ENCODE peak calls at places on chromosomes 3 and 15, in eight cellular contexts. K is OCI-LY7, D is foreskin fibroblast, F is cardiac fibroblast, R is tibial nerve, X is fibroblast of lung, M is keratinocyte, I is A549. V is an unnamed sample.

GRCh38 chr3:70308760-70309159 is 3.7 kb downstream of the MDFIC2 start:
- DNase-seq in K (no peak), D (no peak), F (peak; percentile 0), R (no peak), X (peak; percentile 4), M (no peak), I (peak; percentile 40), V (no peak)

GRCh38 chr3:36663666-36664291 is 100.6 kb downstream of the DCLK3 start:
- DNase-seq in K (no peak), D (no peak), F (no peak), R (no peak), X (peak; percentile 69), M (no peak), I (no peak), V (no peak)

GRCh38 chr15:55434989-55435825 is 26.9 kb downstream of the PIERCE2 start:
- DNase-seq in K (peak; percentile 63), D (peak; percentile 33), F (peak; percentile 76), R (peak; percentile 8), X (peak; percentile 49), M (no peak), I (peak; percentile 71), V (no peak)

GRCh38 chr3:11944052-11944673 is 60.0 kb upstream of the SYN2 start:
- DNase-seq in K (no peak), D (peak; percentile 18), F (peak; percentile 24), R (no peak), X (peak; percentile 14), M (peak; percentile 4), I (peak; percentile 68), V (no peak)

GRCh38 chr15:81133782-81134461 is at the start of gene CFAP161:
- DNase-seq in K (no peak), D (peak; percentile 26), F (peak; percentile 77), R (peak; percentile 36), X (peak; percentile 69), M (no peak), I (peak; percentile 40), V (peak; percentile 64)

GRCh38 chr3:140910860-140911259 is 30.8 kb upstream of the SLC25A36 start:
- DNase-seq in K (peak; percentile 0), D (no peak), F (peak; percentile 18), R (no peak), X (no peak), M (no peak), I (peak; percentile 12), V (no peak)

GRCh38 chr3:37913531-37913930 is 51.9 kb downstream of the CTDSPL start:
- DNase-seq in K (no peak), D (no peak), F (no peak), R (no peak), X (no peak), M (no peak), I (no peak), V (no peak)

GRCh38 chr3:37987315-37987697 is 3.3 kb upstream of the VILL start:
- DNase-seq in K (no peak), D (no peak), F (no peak), R (no peak), X (no peak), M (no peak), I (no peak), V (no peak)

GRCh38 chr15:25738171-25738792 is 124.8 kb downstream of the ATP10A start:
- DNase-seq in K (no peak), D (peak; percentile 44), F (peak; percentile 8), R (peak; percentile 41), X (peak; percentile 13), M (no peak), I (no peak), V (no peak)

GRCh38 chr3:29331035-29331434 is 50.2 kb downstream of the RBMS3 start:
- DNase-seq in K (no peak), D (no peak), F (no peak), R (no peak), X (no peak), M (no peak), I (no peak), V (no peak)

GRCh38 chr3:149247929-149248691 is 26.5 kb upstream of the CP start:
- DNase-seq in K (peak; percentile 49), D (no peak), F (peak; percentile 33), R (no peak), X (peak; percentile 48), M (no peak), I (no peak), V (peak; percentile 40)

GRCh38 chr15:41218851-41219250 is 11.7 kb downstream of the EXD1 start:
- DNase-seq in K (no peak), D (no peak), F (no peak), R (no peak), X (no peak), M (no peak), I (no peak), V (no peak)

GRCh38 chr15:41215708-41216107 is 14.8 kb downstream of the EXD1 start:
- DNase-seq in K (no peak), D (no peak), F (no peak), R (no peak), X (no peak), M (no peak), I (no peak), V (no peak)

GRCh38 chr15:41219381-41219780 is 11.2 kb downstream of the EXD1 start:
- DNase-seq in K (no peak), D (no peak), F (no peak), R (no peak), X (no peak), M (no peak), I (no peak), V (no peak)
- H3K4me3 ChIP-seq in K (no peak overlapping the region), D (no peak overlapping the region), F (no peak overlapping the region), R (no peak overlapping the region), X (no peak overlapping the region), M (no peak overlapping the region), I (no peak overlapping the region), V (no peak overlapping the region)

DNA sequence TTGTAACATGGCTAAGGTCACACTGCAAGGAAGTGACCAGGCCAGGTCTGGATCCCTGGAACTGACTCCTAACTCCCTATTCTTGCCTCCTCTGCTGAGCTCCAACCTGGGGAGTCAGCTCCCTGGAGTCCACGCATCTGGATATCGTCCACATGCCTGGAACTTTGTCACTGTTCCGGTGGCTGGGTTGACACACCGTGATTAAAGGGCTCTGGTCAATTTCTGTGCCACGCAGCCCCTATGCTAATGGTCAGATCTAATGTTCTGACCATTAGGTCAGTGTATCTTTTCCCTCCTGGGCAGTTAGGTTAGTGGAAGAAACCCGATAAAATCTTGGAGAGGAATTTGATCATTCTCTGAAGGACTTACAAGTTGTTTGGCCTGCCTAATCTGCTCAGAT is 1.6 kb upstream of the TPM1 start:
- DNase-seq in K (no peak), D (no peak), F (no peak), R (no peak), X (no peak), M (no peak), I (no peak), V (no peak)
- H3K4me3 ChIP-seq in K (no peak overlapping the region), D (no peak overlapping the region), F (no peak overlapping the region), R (no peak overlapping the region), X (no peak overlapping the region), M (no peak overlapping the region), I (no peak overlapping the region), V (no peak overlapping the region)

GRCh38 chr3:119296723-119297122 is 2.5 kb downstream of the ARHGAP31 start:
- DNase-seq in K (no peak), D (no peak), F (no peak), R (peak; percentile 3), X (no peak), M (no peak), I (no peak), V (no peak)
- H3K4me3 ChIP-seq in K (no peak overlapping the region), D (no peak overlapping the region), F (peak overlapping the region; percentile 12), R (peak overlapping the region; percentile 80), X (no peak overlapping the region), M (no peak overlapping the region), I (no peak overlapping the region), V (peak overlapping the region; percentile 75)

GRCh38 chr3:123448503-123449091 is at the start of gene ADCY5:
- DNase-seq in K (no peak), D (peak; percentile 12), F (no peak), R (no peak), X (no peak), M (no peak), I (peak; percentile 16), V (no peak)

GRCh38 chr3:123446610-123447109 is 2.2 kb downstream of the ADCY5 start:
- DNase-seq in K (no peak), D (no peak), F (no peak), R (no peak), X (no peak), M (no peak), I (no peak), V (no peak)

GRCh38 chr3:123447749-123448502 is 964 bp downstream of the ADCY5 start:
- DNase-seq in K (no peak), D (no peak), F (no peak), R (no peak), X (no peak), M (no peak), I (no peak), V (no peak)

GRCh38 chr3:123446210-123446609 is 2.7 kb downstream of the ADCY5 start:
- DNase-seq in K (no peak), D (no peak), F (no peak), R (no peak), X (no peak), M (no peak), I (no peak), V (no peak)

DNA sequence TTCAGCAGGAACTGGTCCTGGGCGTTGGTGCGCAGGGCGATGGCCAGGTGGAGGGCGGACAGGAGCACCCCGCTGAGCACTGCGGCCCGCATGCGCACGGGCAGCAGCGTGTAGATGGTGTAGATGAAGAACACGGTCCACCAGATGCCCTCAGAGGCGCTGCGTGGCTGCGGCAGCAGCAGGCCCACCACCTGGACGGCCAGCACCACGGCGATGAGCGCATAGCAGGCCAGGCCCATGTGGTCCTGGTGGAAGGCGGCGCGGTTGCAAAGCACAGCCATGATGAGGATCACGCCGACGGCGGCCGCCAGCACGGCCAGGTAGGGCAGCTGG is 1.5 kb downstream of the ADCY5 start:
- DNase-seq in K (no peak), D (no peak), F (no peak), R (no peak), X (no peak), M (no peak), I (no peak), V (no peak)
- H3K4me3 ChIP-seq in K (no peak overlapping the region), D (no peak overlapping the region), F (no peak overlapping the region), R (no peak overlapping the region), X (no peak overlapping the region), M (no peak overlapping the region), I (no peak overlapping the region), V (no peak overlapping the region)

V was measured in GM06990.